ENCODE peak calls at places on chromosomes 2 and 18, in six cellular contexts. One of them, this sample, is unnamed.

GRCh38 chr2:158103358-158104021 is 1.8 kb downstream of the UPP2 start:
- DNase-seq in endothelial cell: no peak
- DNase-seq in breast epithelium: no peak
- DNase-seq in cardiac fibroblast: no peak
- DNase-seq in astrocyte of the cerebellum: no peak
- DNase-seq in GM13976: no peak
- DNase-seq in this sample: no peak

GRCh38 chr2:151030663-151031230 is 230.9 kb downstream of the RBM43 start:
- DNase-seq in GM13976: no peak
- DNase-seq in astrocyte of the cerebellum: no peak
- DNase-seq in cardiac fibroblast: no peak
- DNase-seq in breast epithelium: no peak
- DNase-seq in endothelial cell: no peak
- DNase-seq in this sample: no peak

GRCh38 chr2:43745457-43745856 is 28.4 kb upstream of the DYNC2LI1 start:
- DNase-seq in endothelial cell: no peak
- DNase-seq in astrocyte of the cerebellum: peak
- DNase-seq in GM13976: no peak
- DNase-seq in breast epithelium: no peak
- DNase-seq in cardiac fibroblast: peak
- DNase-seq in this sample: no peak

GRCh38 chr18:8176554-8176953 is 432.7 kb upstream of the RAB12 start:
- DNase-seq in endothelial cell: no peak
- DNase-seq in breast epithelium: no peak
- DNase-seq in cardiac fibroblast: no peak
- DNase-seq in GM13976: no peak
- DNase-seq in astrocyte of the cerebellum: no peak
- DNase-seq in this sample: no peak

GRCh38 chr2:71661782-71662181 is 208.4 kb downstream of the DYSF start:
- DNase-seq in GM13976: no peak
- DNase-seq in breast epithelium: no peak
- DNase-seq in cardiac fibroblast: no peak
- DNase-seq in astrocyte of the cerebellum: no peak
- DNase-seq in endothelial cell: no peak
- DNase-seq in this sample: no peak

GRCh38 chr2:174235680-174236079 is 12.7 kb downstream of the OLA1 start:
- DNase-seq in endothelial cell: no peak
- DNase-seq in cardiac fibroblast: peak
- DNase-seq in astrocyte of the cerebellum: peak
- DNase-seq in GM13976: no peak
- DNase-seq in breast epithelium: no peak
- DNase-seq in this sample: no peak

GRCh38 chr2:232884549-232885263 is 14.6 kb downstream of the SNORC start:
- DNase-seq in breast epithelium: peak
- DNase-seq in endothelial cell: no peak
- DNase-seq in cardiac fibroblast: no peak
- DNase-seq in astrocyte of the cerebellum: no peak
- DNase-seq in GM13976: no peak
- DNase-seq in this sample: no peak

GRCh38 chr18:74368901-74369705 is 53.5 kb downstream of the C18orf63 start:
- DNase-seq in cardiac fibroblast: no peak
- DNase-seq in endothelial cell: no peak
- DNase-seq in GM13976: peak
- DNase-seq in astrocyte of the cerebellum: no peak
- DNase-seq in breast epithelium: no peak
- DNase-seq in this sample: no peak

GRCh38 chr2:102505290-102505689 is 32.3 kb downstream of the SLC9A4 start:
- DNase-seq in astrocyte of the cerebellum: no peak
- DNase-seq in cardiac fibroblast: no peak
- DNase-seq in endothelial cell: no peak
- DNase-seq in GM13976: no peak
- DNase-seq in breast epithelium: no peak
- DNase-seq in this sample: no peak

GRCh38 chr2:171160630-171161424 is at the start of gene TLK1:
- DNase-seq in breast epithelium: peak
- DNase-seq in cardiac fibroblast: peak
- DNase-seq in astrocyte of the cerebellum: peak
- DNase-seq in endothelial cell: peak
- DNase-seq in GM13976: peak
- DNase-seq in this sample: peak
- TF ChIP-seq CTCF in breast epithelium: no peak
- TF ChIP-seq CTCF in cardiac fibroblast: no peak
- TF ChIP-seq CTCF in astrocyte of the cerebellum: no peak
- TF ChIP-seq CTCF in endothelial cell: no peak
- TF ChIP-seq CTCF in GM13976: peak
- TF ChIP-seq CTCF in this sample: peak

GRCh38 chr18:5601188-5601624 is 57.4 kb upstream of the EPB41L3 start:
- DNase-seq in GM13976: no peak
- DNase-seq in endothelial cell: no peak
- DNase-seq in breast epithelium: no peak
- DNase-seq in astrocyte of the cerebellum: no peak
- DNase-seq in cardiac fibroblast: no peak
- DNase-seq in this sample: no peak

GRCh38 chr18:5603153-5603552 is 59.4 kb upstream of the EPB41L3 start:
- DNase-seq in cardiac fibroblast: no peak
- DNase-seq in GM13976: no peak
- DNase-seq in endothelial cell: no peak
- DNase-seq in astrocyte of the cerebellum: no peak
- DNase-seq in breast epithelium: no peak
- DNase-seq in this sample: no peak

GRCh38 chr18:5604778-5605177 is 61.0 kb upstream of the EPB41L3 start:
- DNase-seq in astrocyte of the cerebellum: no peak
- DNase-seq in breast epithelium: no peak
- DNase-seq in endothelial cell: no peak
- DNase-seq in GM13976: no peak
- DNase-seq in cardiac fibroblast: no peak
- DNase-seq in this sample: no peak

GRCh38 chr18:5596585-5596984 is 52.8 kb upstream of the EPB41L3 start:
- DNase-seq in breast epithelium: no peak
- DNase-seq in endothelial cell: no peak
- DNase-seq in astrocyte of the cerebellum: no peak
- DNase-seq in GM13976: no peak
- DNase-seq in cardiac fibroblast: no peak
- DNase-seq in this sample: no peak

DNA sequence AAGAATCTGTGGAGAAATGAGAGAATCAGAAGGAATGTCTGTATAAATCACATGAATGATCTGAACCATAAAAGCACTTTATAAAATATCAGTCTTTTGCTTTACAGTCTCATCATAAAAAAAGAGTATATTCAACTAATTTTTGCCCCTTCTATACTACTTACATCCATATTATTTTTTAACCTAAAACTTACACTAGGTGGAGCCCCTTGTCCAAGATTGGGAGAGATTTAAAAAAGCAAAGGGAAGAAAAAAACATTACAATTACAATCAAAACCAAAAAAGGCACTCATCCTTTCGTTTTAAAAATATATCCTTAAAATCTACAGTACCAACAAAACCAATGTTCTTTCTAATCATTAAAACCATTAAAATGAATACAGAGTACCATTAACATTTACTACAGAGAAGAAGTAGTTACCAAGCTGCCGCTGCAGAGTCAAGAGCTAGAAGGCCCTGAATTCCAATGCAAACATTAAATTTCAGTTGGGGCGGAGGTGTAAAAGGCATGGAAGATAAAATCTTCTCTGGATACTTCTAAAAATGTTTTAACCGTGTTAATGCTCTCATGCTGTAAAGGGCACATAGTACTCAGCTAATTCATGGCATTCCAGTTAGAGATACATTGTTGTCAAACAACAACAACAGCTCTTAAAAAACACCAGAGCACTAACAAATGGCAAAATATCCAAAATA is 56.7 kb upstream of the EPB41L3 start:
- DNase-seq in endothelial cell: no peak
- DNase-seq in astrocyte of the cerebellum: peak
- DNase-seq in GM13976: no peak
- DNase-seq in breast epithelium: no peak
- DNase-seq in cardiac fibroblast: peak
- DNase-seq in this sample: no peak
- TF ChIP-seq CTCF in endothelial cell: peak
- TF ChIP-seq CTCF in astrocyte of the cerebellum: peak
- TF ChIP-seq CTCF in GM13976: no peak
- TF ChIP-seq CTCF in breast epithelium: no peak
- TF ChIP-seq CTCF in cardiac fibroblast: peak
- TF ChIP-seq CTCF in this sample: peak

GRCh38 chr18:39661856-39662366 is 2096.3 kb upstream of the CELF4 start:
- DNase-seq in cardiac fibroblast: no peak
- DNase-seq in endothelial cell: no peak
- DNase-seq in astrocyte of the cerebellum: no peak
- DNase-seq in GM13976: no peak
- DNase-seq in breast epithelium: no peak
- DNase-seq in this sample: no peak
- TF ChIP-seq CTCF in cardiac fibroblast: no peak
- TF ChIP-seq CTCF in endothelial cell: no peak
- TF ChIP-seq CTCF in astrocyte of the cerebellum: no peak
- TF ChIP-seq CTCF in GM13976: no peak
- TF ChIP-seq CTCF in breast epithelium: no peak
- TF ChIP-seq CTCF in this sample: no peak

DNA sequence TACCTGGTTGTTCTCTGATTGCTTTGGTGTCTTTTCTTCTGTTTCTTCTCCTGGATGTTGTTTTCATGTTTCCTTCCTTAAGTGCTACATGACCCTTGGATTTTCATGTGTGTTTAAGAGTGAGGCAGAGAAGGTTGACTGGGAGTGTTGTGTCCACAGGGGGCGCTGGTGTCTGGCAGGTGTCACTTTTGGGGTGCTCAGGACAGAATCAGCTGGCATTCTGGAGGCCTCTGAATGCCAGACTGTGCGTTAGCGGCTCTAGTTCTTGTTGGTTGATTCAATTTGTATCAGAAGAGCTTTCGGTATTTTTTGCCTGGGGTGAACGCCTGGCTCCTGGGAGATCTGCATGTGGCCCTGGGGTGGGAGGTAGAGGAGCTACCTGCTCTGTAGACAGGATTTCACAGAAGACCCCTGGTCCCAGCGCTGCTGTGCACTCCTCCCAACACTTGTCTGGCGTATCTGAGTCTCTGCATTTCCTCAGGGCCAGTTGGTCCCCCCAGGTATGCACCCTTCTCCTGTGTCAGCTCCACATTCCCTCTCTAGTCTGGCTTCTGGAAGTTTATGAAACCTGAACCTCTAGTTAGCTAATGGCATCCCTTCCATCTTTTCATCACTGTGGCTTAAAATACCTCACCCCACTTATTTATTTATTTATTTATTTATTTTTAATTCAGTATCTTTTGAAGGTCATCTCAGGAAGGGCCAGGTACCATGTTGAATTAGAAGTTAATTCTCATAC is 1.1 kb downstream of the GREB1 start:
- DNase-seq in breast epithelium: no peak
- DNase-seq in cardiac fibroblast: no peak
- DNase-seq in astrocyte of the cerebellum: no peak
- DNase-seq in GM13976: no peak
- DNase-seq in endothelial cell: no peak
- DNase-seq in this sample: no peak
- TF ChIP-seq CTCF in breast epithelium: no peak
- TF ChIP-seq CTCF in cardiac fibroblast: peak
- TF ChIP-seq CTCF in astrocyte of the cerebellum: peak
- TF ChIP-seq CTCF in GM13976: no peak
- TF ChIP-seq CTCF in endothelial cell: peak
- TF ChIP-seq CTCF in this sample: peak

DNA sequence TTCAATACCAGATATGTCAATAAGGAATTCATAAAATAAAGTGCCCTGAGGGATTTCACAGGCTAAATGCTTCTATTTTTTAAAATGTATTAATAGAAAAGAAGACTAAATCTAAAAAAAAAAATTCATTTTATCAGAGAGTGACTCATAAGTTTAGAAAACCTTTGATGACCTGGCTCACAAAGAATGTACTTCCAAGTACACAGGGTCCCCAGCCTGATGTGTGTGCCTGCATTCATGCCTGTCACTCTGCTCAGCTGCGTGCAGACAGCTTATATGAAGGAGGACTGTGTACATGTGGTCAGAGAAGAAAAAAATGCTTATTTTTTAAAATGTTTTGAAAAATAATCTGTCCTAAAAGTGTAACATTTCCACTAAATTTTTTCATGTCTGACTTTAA is 3.0 kb upstream of the CPS1 start:
- DNase-seq in GM13976: no peak
- DNase-seq in breast epithelium: no peak
- DNase-seq in endothelial cell: no peak
- DNase-seq in cardiac fibroblast: peak
- DNase-seq in astrocyte of the cerebellum: no peak
- DNase-seq in this sample: no peak
- TF ChIP-seq CTCF in GM13976: no peak
- TF ChIP-seq CTCF in breast epithelium: no peak
- TF ChIP-seq CTCF in endothelial cell: no peak
- TF ChIP-seq CTCF in cardiac fibroblast: no peak
- TF ChIP-seq CTCF in astrocyte of the cerebellum: no peak
- TF ChIP-seq CTCF in this sample: no peak

DNA sequence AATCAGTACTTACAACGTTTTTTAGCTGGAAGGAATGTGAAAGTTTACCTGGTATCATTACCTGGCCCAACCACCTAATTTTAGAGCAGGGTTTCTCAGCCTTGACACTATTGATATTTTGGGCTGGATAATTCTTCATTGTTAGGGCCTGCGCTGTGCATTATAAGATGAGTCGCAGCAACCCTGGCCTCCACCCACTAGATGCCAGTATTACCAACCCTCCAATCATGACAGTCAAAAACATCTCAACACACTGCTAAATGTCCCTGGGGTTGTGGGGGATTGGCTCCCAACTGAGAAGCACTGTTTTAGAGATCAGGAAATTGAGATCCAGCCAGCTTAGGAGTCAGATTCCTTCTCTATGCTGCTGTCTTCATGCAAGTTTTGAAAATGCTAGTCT is 265.3 kb upstream of the TCF4 start:
- DNase-seq in endothelial cell: no peak
- DNase-seq in astrocyte of the cerebellum: no peak
- DNase-seq in breast epithelium: no peak
- DNase-seq in cardiac fibroblast: no peak
- DNase-seq in GM13976: no peak
- DNase-seq in this sample: no peak
- TF ChIP-seq CTCF in endothelial cell: no peak
- TF ChIP-seq CTCF in astrocyte of the cerebellum: no peak
- TF ChIP-seq CTCF in breast epithelium: no peak
- TF ChIP-seq CTCF in cardiac fibroblast: no peak
- TF ChIP-seq CTCF in GM13976: no peak
- TF ChIP-seq CTCF in this sample: no peak

GRCh38 chr2:166070231-166070630 is 57.6 kb downstream of the SCN1A start:
- DNase-seq in astrocyte of the cerebellum: no peak
- DNase-seq in endothelial cell: no peak
- DNase-seq in breast epithelium: no peak
- DNase-seq in cardiac fibroblast: no peak
- DNase-seq in GM13976: no peak
- DNase-seq in this sample: no peak

GRCh38 chr2:166074011-166074410 is 53.8 kb downstream of the SCN1A start:
- DNase-seq in astrocyte of the cerebellum: no peak
- DNase-seq in cardiac fibroblast: no peak
- DNase-seq in GM13976: no peak
- DNase-seq in breast epithelium: no peak
- DNase-seq in endothelial cell: no peak
- DNase-seq in this sample: no peak

GRCh38 chr2:166068981-166069380 is 58.8 kb downstream of the SCN1A start:
- DNase-seq in GM13976: no peak
- DNase-seq in cardiac fibroblast: no peak
- DNase-seq in astrocyte of the cerebellum: no peak
- DNase-seq in breast epithelium: no peak
- DNase-seq in endothelial cell: no peak
- DNase-seq in this sample: no peak

GRCh38 chr2:166074430-166074829 is 53.4 kb downstream of the SCN1A start:
- DNase-seq in GM13976: no peak
- DNase-seq in cardiac fibroblast: no peak
- DNase-seq in breast epithelium: no peak
- DNase-seq in astrocyte of the cerebellum: no peak
- DNase-seq in endothelial cell: no peak
- DNase-seq in this sample: no peak
- TF ChIP-seq CTCF in GM13976: no peak
- TF ChIP-seq CTCF in cardiac fibroblast: no peak
- TF ChIP-seq CTCF in breast epithelium: no peak
- TF ChIP-seq CTCF in astrocyte of the cerebellum: no peak
- TF ChIP-seq CTCF in endothelial cell: no peak
- TF ChIP-seq CTCF in this sample: no peak

GRCh38 chr2:237471457-237472186 is 15.4 kb upstream of the MLPH start:
- DNase-seq in endothelial cell: peak
- DNase-seq in GM13976: peak
- DNase-seq in cardiac fibroblast: peak
- DNase-seq in astrocyte of the cerebellum: no peak
- DNase-seq in breast epithelium: no peak
- DNase-seq in this sample: peak
- TF ChIP-seq CTCF in endothelial cell: peak
- TF ChIP-seq CTCF in GM13976: no peak
- TF ChIP-seq CTCF in cardiac fibroblast: peak
- TF ChIP-seq CTCF in astrocyte of the cerebellum: peak
- TF ChIP-seq CTCF in breast epithelium: peak
- TF ChIP-seq CTCF in this sample: peak

This sample was measured in GM13977.